ENCODE peak calls at places on chromosomes 11 and 22, in six cellular contexts. G, K, O, H, Y and T are unnamed samples.

GRCh38 chr11:111934301-111934700 is 2.8 kb upstream of the DIXDC1 start:
- DNase-seq in G (no peak), K (no peak), O (no peak), H (no peak), Y (no peak), T (no peak)

GRCh38 chr11:69576069-69576782 is 64.7 kb upstream of the CCND1 start:
- DNase-seq in G (no peak), K (no peak), O (no peak), H (no peak), Y (no peak), T (no peak)

GRCh38 chr22:38706101-38706884 is 549 bp downstream of the GTPBP1 start:
- DNase-seq in G (no peak), K (peak; percentile 73), O (no peak), H (no peak), Y (no peak), T (peak; percentile 7)

GRCh38 chr22:50000587-50001387 is 11.8 kb downstream of the IL17REL start:
- DNase-seq in G (no peak), K (peak; percentile 48), O (no peak), H (no peak), Y (no peak), T (no peak)

GRCh38 chr22:27720860-27721259 is 80.7 kb downstream of the MN1 start:
- DNase-seq in G (no peak), K (no peak), O (no peak), H (no peak), Y (no peak), T (peak; percentile 7)

GRCh38 chr11:35487532-35488078 is 37.8 kb downstream of the PAMR1 start:
- DNase-seq in G (peak; percentile 39), K (peak; percentile 69), O (peak; percentile 12), H (no peak), Y (no peak), T (no peak)

GRCh38 chr22:37610480-37611148 is 2.0 kb downstream of the GGA1 start:
- DNase-seq in G (no peak), K (no peak), O (no peak), H (no peak), Y (no peak), T (no peak)

GRCh38 chr11:110251837-110252236 is 44.6 kb downstream of the RDX start:
- DNase-seq in G (no peak), K (no peak), O (peak; percentile 77), H (no peak), Y (no peak), T (peak; percentile 56)

GRCh38 chr11:14537134-14537599 is 17.0 kb upstream of the PSMA1 start:
- DNase-seq in G (no peak), K (no peak), O (no peak), H (no peak), Y (no peak), T (no peak)